ENCODE peak calls at places on chromosome 7, in four cellular contexts. R, Z, L and P are unnamed samples.

GRCh38 chr7:73423519-73424485 is 9.8 kb upstream of the FZD9 start:
- DNase-seq in R (no peak), Z (no peak), L (no peak), P (no peak)

GRCh38 chr7:7969306-7970112 is 913 bp downstream of the GLCCI1 start:
- DNase-seq in R (peak; percentile 71), Z (peak; percentile 76), L (peak; percentile 69), P (peak; percentile 51)

GRCh38 chr7:131556055-131556911 is at the start of gene PODXL:
- DNase-seq in R (peak; percentile 86), Z (peak; percentile 78), L (peak; percentile 85), P (no peak)

GRCh38 chr7:158720107-158720506 is 15.5 kb upstream of the NCAPG2 start:
- DNase-seq in R (no peak), Z (no peak), L (no peak), P (no peak)

GRCh38 chr7:155811895-155812761 is at the start of gene SHH:
- DNase-seq in R (no peak), Z (no peak), L (no peak), P (no peak)

GRCh38 chr7:27157717-27158431 is 1.4 kb upstream of the HOXA7 start:
- DNase-seq in R (peak; percentile 47), Z (no peak), L (peak; percentile 60), P (peak; percentile 40)

GRCh38 chr7:133419036-133419435 is 166.2 kb downstream of the EXOC4 start:
- DNase-seq in R (no peak), Z (no peak), L (no peak), P (no peak)

GRCh38 chr7:48110868-48111267 is 21.8 kb downstream of the UPP1 start:
- DNase-seq in R (no peak), Z (no peak), L (no peak), P (no peak)

GRCh38 chr7:131961281-131961680 is 404.9 kb upstream of the PODXL start:
- DNase-seq in R (no peak), Z (no peak), L (no peak), P (no peak)

GRCh38 chr7:141200191-141201108 is 126.6 kb downstream of the TMEM178B start:
- DNase-seq in R (no peak), Z (no peak), L (no peak), P (no peak)
- TF ChIP-seq CTCF in R (no peak), Z (no peak), L (no peak), P (no peak)

DNA sequence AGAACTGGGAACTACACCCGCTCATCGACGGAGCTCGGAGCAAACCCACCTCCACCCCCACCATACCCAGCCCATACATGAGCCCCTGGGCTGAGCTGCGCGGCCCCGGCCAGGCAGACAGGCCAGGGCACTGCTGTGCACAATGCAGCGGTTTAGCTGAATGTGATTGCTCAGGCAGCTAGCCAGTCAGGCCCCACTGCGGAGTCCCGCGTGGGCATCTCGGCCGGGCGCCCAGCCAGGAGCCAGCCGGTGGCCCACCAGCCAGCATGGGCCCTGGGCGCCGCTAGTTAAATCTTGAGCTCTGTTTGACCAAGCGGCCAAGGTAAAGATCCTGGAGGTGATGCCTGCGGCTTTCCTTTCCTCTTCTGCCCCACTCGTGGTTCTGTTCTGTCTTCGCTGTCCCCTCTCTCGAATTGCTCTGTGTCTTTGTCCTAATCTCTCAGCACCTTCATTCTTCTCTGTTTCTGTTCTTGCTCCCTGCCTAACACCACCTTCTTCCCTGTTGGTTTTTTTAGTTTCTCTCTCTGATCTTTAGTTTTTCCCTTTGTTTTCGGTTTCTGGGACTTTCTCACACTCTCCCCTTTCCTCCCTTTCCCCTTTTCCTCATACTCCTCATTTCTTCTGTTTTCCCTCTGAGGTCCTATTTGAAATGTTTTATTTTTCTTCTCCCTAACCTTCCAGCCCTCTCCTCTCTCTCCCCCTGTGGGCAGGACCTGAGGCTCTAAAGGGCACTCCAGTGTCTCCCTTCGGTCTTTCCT is 6.6 kb downstream of the UFSP1 start:
- DNase-seq in R (no peak), Z (no peak), L (no peak), P (no peak)
- H3K27ac ChIP-seq in R (no peak overlapping the region), Z (no peak overlapping the region), L (no peak overlapping the region), P (no peak overlapping the region)

GRCh38 chr7:142800103-142800502 is 29.3 kb downstream of the PRSS2 start:
- DNase-seq in R (no peak), Z (no peak), L (no peak), P (no peak)
- H3K4me3 ChIP-seq in R (no peak overlapping the region), Z (no peak overlapping the region), L (no peak overlapping the region), P (no peak overlapping the region)

DNA sequence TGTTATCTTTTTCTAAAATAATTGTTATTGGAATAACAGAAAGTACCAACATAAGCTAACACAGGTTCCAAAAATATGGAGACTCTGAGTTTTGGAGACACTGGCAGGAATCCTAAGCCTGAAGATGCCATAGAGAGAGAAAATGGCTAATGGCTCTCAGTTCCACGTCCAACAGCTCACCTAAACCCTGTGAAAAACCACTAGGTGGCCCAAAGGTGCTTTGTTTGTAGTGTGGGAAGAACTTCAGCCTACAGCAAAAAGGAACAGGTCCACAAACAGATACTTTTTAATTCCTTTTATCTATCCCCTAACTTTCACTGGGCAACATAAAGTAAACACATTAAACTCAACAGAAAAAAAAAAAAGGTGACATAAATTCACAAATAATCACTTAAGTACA is 272.3 kb downstream of the SEMA3D start:
- DNase-seq in R (no peak), Z (no peak), L (no peak), P (no peak)
- TF ChIP-seq CTCF in R (no peak), Z (no peak), L (no peak), P (peak; percentile 35)

GRCh38 chr7:114081606-114082425 is 163.0 kb upstream of the PPP1R3A start:
- DNase-seq in R (no peak), Z (no peak), L (peak; percentile 54), P (no peak)

GRCh38 chr7:114082934-114083647 is 164.3 kb upstream of the PPP1R3A start:
- DNase-seq in R (peak; percentile 52), Z (no peak), L (peak; percentile 72), P (no peak)

GRCh38 chr7:114083714-114084113 is 164.9 kb upstream of the PPP1R3A start:
- DNase-seq in R (no peak), Z (no peak), L (no peak), P (no peak)

GRCh38 chr7:114084381-114085312 is 165.8 kb upstream of the PPP1R3A start:
- DNase-seq in R (peak; percentile 60), Z (no peak), L (peak; percentile 85), P (no peak)

DNA sequence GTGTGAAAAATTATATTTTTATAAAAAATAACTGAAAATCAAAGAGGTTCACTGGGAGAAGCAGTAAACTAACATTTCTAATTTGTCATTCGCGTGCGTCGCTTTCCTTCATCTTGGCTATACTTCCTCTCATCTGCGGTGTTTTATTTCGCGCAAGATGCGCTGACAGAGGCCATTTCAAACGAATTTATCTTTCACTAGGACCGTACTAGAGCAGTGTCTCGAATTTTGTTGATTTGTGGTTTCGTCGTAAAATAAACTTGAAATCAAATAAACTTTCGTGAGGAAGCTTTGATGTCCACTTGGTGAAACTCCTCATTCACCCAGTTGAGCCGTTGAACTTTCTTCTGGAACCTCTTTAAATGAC is 163.7 kb upstream of the PPP1R3A start:
- DNase-seq in R (no peak), Z (no peak), L (no peak), P (no peak)
- H3K27ac ChIP-seq in R (peak overlapping the region; percentile 97), Z (peak overlapping the region; percentile 52), L (peak overlapping the region; percentile 96), P (no peak overlapping the region)

DNA sequence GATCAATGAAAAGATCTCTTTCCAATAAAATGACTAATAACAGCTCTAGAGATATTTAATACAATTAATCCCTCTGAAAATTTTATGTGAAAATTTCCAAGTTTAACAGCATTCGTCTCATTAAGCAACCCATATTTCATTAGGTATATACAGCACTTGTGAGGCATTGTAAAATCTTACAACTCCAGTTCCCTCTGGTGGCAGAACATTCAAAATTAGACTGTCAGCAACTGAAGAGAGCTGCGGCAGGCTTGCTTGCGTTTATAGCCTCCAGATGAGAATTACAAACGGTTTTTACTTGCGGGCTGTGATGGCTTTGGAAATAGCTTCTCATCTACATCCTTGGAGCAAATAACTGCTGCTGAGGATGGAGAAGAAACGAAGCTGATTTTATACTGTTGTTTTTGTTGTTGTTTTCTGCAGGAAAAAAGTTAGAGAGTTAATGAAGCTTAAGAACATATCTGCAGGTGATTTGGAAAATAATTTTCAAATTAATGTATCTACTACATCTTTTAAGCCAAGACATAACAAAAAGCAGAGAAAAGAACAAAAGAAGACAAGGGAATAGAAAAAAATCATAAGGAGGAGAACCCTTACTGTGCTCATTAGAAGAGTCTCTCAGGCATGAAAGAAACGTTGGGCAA is 171.3 kb downstream of the MAGI2 start:
- DNase-seq in R (no peak), Z (no peak), L (no peak), P (no peak)
- H3K4me3 ChIP-seq in R (no peak overlapping the region), Z (no peak overlapping the region), L (no peak overlapping the region), P (no peak overlapping the region)